ENCODE peak calls at places on chromosomes 12 and 14, in ten cellular contexts. N, K, Y, O, J, F, W, H, E and V are unnamed samples.
A peak's percentile ranks its signal among the peaks of the same experiment; 100 is the strongest.

GRCh38 chr12:17304503-17305347 is 698.8 kb upstream of the LMO3 start:
- DNase-seq in N (no peak), W (no peak), E (no peak), H (no peak), J (no peak), K (peak; percentile 89), F (no peak), Y (no peak), O (no peak), V (no peak)

GRCh38 chr12:53034459-53034858 is 15.4 kb upstream of the TNS2 start:
- DNase-seq in K (no peak), Y (no peak), F (no peak), J (no peak), E (no peak), W (no peak), O (no peak), H (no peak), N (no peak), V (no peak)

GRCh38 chr12:53991077-53991460 is 6.1 kb downstream of the HOXC10 start:
- DNase-seq in N (no peak), Y (no peak), K (no peak), W (no peak), H (no peak), O (no peak), F (no peak), E (no peak), J (no peak), V (no peak)

GRCh38 chr12:58066296-58066695 is 124.9 kb downstream of the ATP23 start:
- DNase-seq in E (no peak), Y (no peak), H (no peak), N (no peak), F (no peak), O (no peak), W (no peak), K (no peak), J (no peak), V (no peak)

GRCh38 chr12:91887957-91888356 is 257.7 kb downstream of the BTG1 start:
- DNase-seq in W (no peak), E (no peak), Y (no peak), K (no peak), H (no peak), N (no peak), F (no peak), J (no peak), O (peak; percentile 25), V (no peak)

GRCh38 chr12:14373202-14373601 is 7.7 kb downstream of the ATF7IP start:
- DNase-seq in J (no peak), Y (no peak), O (no peak), E (no peak), K (no peak), F (no peak), W (peak; percentile 87), H (no peak), N (no peak), V (no peak)

GRCh38 chr12:120630139-120630895 is 10.1 kb upstream of the CABP1 start:
- DNase-seq in Y (no peak), W (no peak), J (no peak), K (no peak), H (no peak), E (no peak), N (no peak), F (no peak), O (no peak), V (no peak)

GRCh38 chr14:101372894-101373640 is 188.2 kb upstream of the DIO3 start:
- DNase-seq in Y (no peak), K (no peak), N (no peak), E (no peak), O (no peak), J (no peak), W (no peak), H (no peak), F (no peak), V (no peak)

GRCh38 chr12:72271741-72272661 is at the start of gene TRHDE:
- DNase-seq in W (peak; percentile 25), J (no peak), O (no peak), H (no peak), E (peak; percentile 89), F (peak; percentile 25), K (peak; percentile 17), N (peak; percentile 77), Y (peak; percentile 73), V (no peak)

GRCh38 chr12:105773501-105773900 is 365.3 kb downstream of the NUAK1 start:
- DNase-seq in N (no peak), W (no peak), J (no peak), Y (no peak), K (no peak), E (no peak), H (no peak), F (no peak), O (no peak), V (no peak)

GRCh38 chr12:89707992-89708792 is 446 bp downstream of the ATP2B1 start:
- DNase-seq in N (peak; percentile 68), E (peak; percentile 92), F (peak; percentile 42), J (peak; percentile 30), O (no peak), H (no peak), Y (peak; percentile 71), K (peak; percentile 22), W (no peak), V (no peak)

GRCh38 chr12:132554857-132555630 is 55.3 kb downstream of the LRCOL1 start:
- DNase-seq in J (no peak), O (peak; percentile 42), K (peak; percentile 64), W (no peak), H (no peak), N (no peak), F (no peak), Y (no peak), E (peak; percentile 77), V (no peak)

GRCh38 chr14:75401356-75401755 is 26.5 kb upstream of the JDP2 start:
- DNase-seq in K (no peak), N (peak; percentile 67), Y (no peak), F (peak; percentile 60), E (no peak), J (no peak), O (no peak), W (peak; percentile 61), H (no peak), V (peak; percentile 83)

GRCh38 chr14:85529803-85530574 is at the start of gene FLRT2:
- DNase-seq in J (no peak), E (peak; percentile 88), W (peak; percentile 82), O (no peak), H (no peak), K (peak; percentile 64), Y (no peak), F (peak; percentile 37), N (peak; percentile 86), V (no peak)

GRCh38 chr12:63021126-63021525 is 86.2 kb upstream of the PPM1H start:
- DNase-seq in F (no peak), W (no peak), H (no peak), J (no peak), N (no peak), O (no peak), Y (no peak), K (no peak), E (no peak), V (no peak)

GRCh38 chr12:3000548-3001275 is 41.5 kb downstream of the TEAD4 start:
- DNase-seq in J (no peak), F (no peak), H (no peak), N (no peak), Y (no peak), E (no peak), W (no peak), K (no peak), O (no peak), V (no peak)
- TF ChIP-seq CTCF in J (no peak), F (no peak), H (no peak), N (no peak), Y (peak; percentile 56), E (no peak), W (no peak), K (no peak), O (no peak), V (no peak)

GRCh38 chr12:48197549-48197966 is 5.5 kb downstream of the OR10AD1 start:
- DNase-seq in K (peak; percentile 70), H (peak; percentile 15), E (no peak), O (no peak), F (no peak), N (no peak), J (no peak), W (peak; percentile 60), Y (no peak), V (no peak)
- TF ChIP-seq CTCF in K (peak; percentile 58), H (peak; percentile 52), E (peak; percentile 9), O (peak; percentile 18), F (peak; percentile 44), N (peak; percentile 49), J (peak; percentile 64), W (peak; percentile 61), Y (peak; percentile 71), V (no peak)

DNA sequence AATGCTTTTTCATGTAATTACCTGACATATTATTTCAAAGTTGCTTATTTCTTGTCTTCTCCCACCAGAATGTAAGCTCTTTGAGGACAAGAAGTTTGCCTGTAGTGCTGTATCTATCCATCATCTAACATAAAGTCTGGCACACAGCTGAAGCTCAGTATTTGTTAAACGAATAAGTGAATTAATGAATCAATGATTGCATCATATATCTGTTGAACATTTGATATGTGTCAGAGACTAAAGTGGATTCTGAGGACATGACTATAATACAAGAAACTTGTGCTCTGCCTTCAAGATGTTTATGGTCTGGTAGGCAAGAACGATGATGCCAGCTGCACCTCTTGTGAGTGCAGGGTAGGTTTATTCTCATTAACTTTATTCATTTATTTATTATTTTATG is 115.4 kb upstream of the SCAF11 start:
- DNase-seq in K (no peak), F (no peak), N (no peak), E (no peak), H (no peak), J (no peak), O (no peak), Y (no peak), W (no peak), V (no peak)
- TF ChIP-seq CTCF in K (no peak), F (no peak), N (no peak), E (no peak), H (no peak), J (no peak), O (no peak), Y (no peak), W (no peak), V (no peak)

DNA sequence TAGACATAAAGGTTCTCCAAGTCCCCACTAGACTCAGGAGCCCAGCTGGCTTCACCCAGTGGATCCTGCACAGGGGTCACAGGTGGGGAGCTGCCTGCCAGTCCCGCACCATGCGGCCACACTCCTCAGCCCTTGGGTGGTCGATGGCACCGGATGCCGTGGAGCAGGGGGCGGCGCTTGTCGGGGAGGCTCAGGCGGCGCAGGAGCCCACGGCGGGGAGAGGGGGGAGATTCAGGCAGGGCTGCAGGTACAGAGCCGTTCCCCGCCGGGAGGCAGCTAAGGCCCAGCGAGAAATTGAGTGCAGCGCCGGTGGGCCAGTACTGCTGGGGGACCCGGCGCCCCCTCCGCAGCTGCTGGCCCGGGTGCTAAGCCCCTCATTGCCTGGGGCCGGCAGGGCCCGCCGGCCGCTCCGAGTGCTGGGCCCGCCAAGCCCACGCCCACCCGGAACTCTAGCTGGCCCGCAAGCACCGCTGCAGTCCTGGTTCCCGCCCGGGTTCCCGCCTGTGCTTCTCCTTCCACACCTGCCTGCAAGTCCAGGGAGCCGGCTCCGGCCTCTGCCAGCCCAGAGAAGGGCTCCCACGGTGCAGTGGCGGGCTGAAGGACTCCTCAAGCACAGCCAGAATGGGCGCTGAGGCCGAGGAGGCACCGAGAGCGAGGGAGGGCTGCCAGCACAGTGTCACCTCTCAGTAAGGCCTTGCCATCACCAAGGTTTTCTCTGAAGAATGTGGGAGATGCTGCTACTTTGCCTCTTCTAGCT is 58.4 kb upstream of the PPP1R12A start:
- DNase-seq in E (peak; percentile 82), W (no peak), J (no peak), H (no peak), K (no peak), O (no peak), Y (no peak), N (no peak), F (no peak), V (no peak)
- TF ChIP-seq CTCF in E (no peak), W (no peak), J (no peak), H (no peak), K (no peak), O (no peak), Y (no peak), N (no peak), F (no peak), V (no peak)

GRCh38 chr12:47785036-47785886 is 12.2 kb downstream of the SLC48A1 start:
- DNase-seq in Y (no peak), N (peak; percentile 82), O (no peak), H (no peak), F (no peak), W (no peak), J (no peak), K (no peak), E (no peak), V (no peak)
- TF ChIP-seq CTCF in Y (no peak), N (no peak), O (no peak), H (no peak), F (no peak), W (no peak), J (no peak), K (no peak), E (no peak), V (no peak)